ENCODE peak calls at places on chromosomes 13 and 19, in seven cellular contexts. J is IMR-90; A is midbrain; M is stimulated activated CD4-positive, alpha-beta T cell treated with anti-CD3 and anti-CD28 coated beads, TNF-alpha, amount 100 ng/mL, for 4 hours; C is lower leg skin; L is pancreas; O is SW 1271. Y is an unnamed sample.

GRCh38 chr13:37070956-37071355 is 11.5 kb upstream of the SUPT20H start:
- DNase-seq in J (peak; percentile 26), A (no peak), M (no peak), C (no peak), L (no peak), O (no peak), Y (no peak)

GRCh38 chr13:20428666-20429644 is 96.7 kb downstream of the CRYL1 start:
- DNase-seq in J (peak; percentile 61), A (no peak), M (no peak), C (no peak), L (no peak), O (no peak), Y (no peak)

GRCh38 chr19:4388171-4389063 is 11.9 kb downstream of the SH3GL1 start:
- DNase-seq in J (no peak), A (no peak), M (no peak), C (no peak), L (no peak), O (no peak), Y (no peak)

GRCh38 chr13:113577881-113578435 is 6.6 kb upstream of the TFDP1 start:
- DNase-seq in J (no peak), A (no peak), M (no peak), C (no peak), L (no peak), O (no peak), Y (no peak)

GRCh38 chr13:109287553-109287952 is 498.8 kb downstream of the IRS2 start:
- DNase-seq in J (no peak), A (no peak), M (no peak), C (no peak), L (no peak), O (no peak), Y (no peak)

GRCh38 chr13:19643652-19644051 is 10.2 kb downstream of the MPHOSPH8 start:
- DNase-seq in J (no peak), A (no peak), M (no peak), C (no peak), L (no peak), O (no peak), Y (no peak)

GRCh38 chr19:43618921-43619261 is 538 bp downstream of the ZNF428 start:
- DNase-seq in J (peak; percentile 8), A (peak; percentile 73), M (no peak), C (no peak), L (no peak), O (peak; percentile 54), Y (no peak)

GRCh38 chr13:91216928-91217700 is 130.4 kb upstream of the MIR17HG start:
- DNase-seq in J (no peak), A (no peak), M (no peak), C (no peak), L (no peak), O (no peak), Y (peak; percentile 25)

GRCh38 chr13:31236211-31236786 is 36.5 kb downstream of the B3GLCT start:
- DNase-seq in J (peak; percentile 54), A (no peak), M (no peak), C (no peak), L (no peak), O (no peak), Y (no peak)

GRCh38 chr19:45091031-45091918 is 1.7 kb upstream of the PPP1R37 start:
- DNase-seq in J (peak; percentile 99), A (peak; percentile 99), M (peak; percentile 87), C (peak; percentile 97), L (peak; percentile 95), O (no peak), Y (peak; percentile 96)

GRCh38 chr19:6580313-6580712 is 10.6 kb downstream of the CD70 start:
- DNase-seq in J (peak; percentile 12), A (no peak), M (no peak), C (no peak), L (no peak), O (peak; percentile 38), Y (no peak)

GRCh38 chr13:104869501-104869900 is 1666.0 kb downstream of the EFNB2 start:
- DNase-seq in J (no peak), A (no peak), M (no peak), C (no peak), L (no peak), O (no peak), Y (no peak)

Y was measured in NT2/D1.